ENCODE peak calls at places on chromosomes 12 and 14, in nine cellular contexts. One of them, this sample, is unnamed.

GRCh38 chr14:71579331-71579730 is 352.9 kb upstream of the RGS6 start:
- DNase-seq in neural progenitor cell: no peak
- DNase-seq in HCT116: no peak
- DNase-seq in MM.1S: no peak
- DNase-seq in IMR-90: no peak
- DNase-seq in astrocyte: no peak
- DNase-seq in hepatocyte: no peak
- DNase-seq in mammary epithelial cell: no peak
- DNase-seq in PC-9: no peak
- DNase-seq in this sample: no peak

GRCh38 chr14:71169861-71170260 is 262.6 kb downstream of the PCNX1 start:
- DNase-seq in HCT116: no peak
- DNase-seq in neural progenitor cell: no peak
- DNase-seq in MM.1S: no peak
- DNase-seq in IMR-90: no peak
- DNase-seq in PC-9: no peak
- DNase-seq in hepatocyte: no peak
- DNase-seq in astrocyte: no peak
- DNase-seq in mammary epithelial cell: no peak
- DNase-seq in this sample: no peak

GRCh38 chr14:45198551-45198950 is 54.5 kb downstream of the MIS18BP1 start:
- DNase-seq in hepatocyte: no peak
- DNase-seq in neural progenitor cell: no peak
- DNase-seq in PC-9: no peak
- DNase-seq in MM.1S: no peak
- DNase-seq in IMR-90: peak; percentile 49
- DNase-seq in astrocyte: peak; percentile 95
- DNase-seq in mammary epithelial cell: peak; percentile 77
- DNase-seq in HCT116: no peak
- DNase-seq in this sample: no peak

GRCh38 chr14:90281261-90281660 is 24.9 kb downstream of the PSMC1 start:
- DNase-seq in IMR-90: peak; percentile 84
- DNase-seq in PC-9: no peak
- DNase-seq in neural progenitor cell: no peak
- DNase-seq in MM.1S: no peak
- DNase-seq in astrocyte: peak; percentile 84
- DNase-seq in HCT116: no peak
- DNase-seq in hepatocyte: no peak
- DNase-seq in mammary epithelial cell: peak; percentile 80
- DNase-seq in this sample: no peak

GRCh38 chr12:112112423-112113132 is 4.0 kb upstream of the NAA25 start:
- DNase-seq in mammary epithelial cell: peak; percentile 94
- DNase-seq in neural progenitor cell: no peak
- DNase-seq in hepatocyte: no peak
- DNase-seq in MM.1S: no peak
- DNase-seq in PC-9: peak; percentile 100
- DNase-seq in IMR-90: no peak
- DNase-seq in HCT116: peak; percentile 84
- DNase-seq in astrocyte: no peak
- DNase-seq in this sample: no peak

GRCh38 chr14:72692678-72693077 is 201.2 kb downstream of the DPF3 start:
- DNase-seq in HCT116: no peak
- DNase-seq in astrocyte: no peak
- DNase-seq in MM.1S: no peak
- DNase-seq in neural progenitor cell: peak; percentile 69
- DNase-seq in PC-9: no peak
- DNase-seq in hepatocyte: peak; percentile 30
- DNase-seq in IMR-90: no peak
- DNase-seq in mammary epithelial cell: peak; percentile 32
- DNase-seq in this sample: no peak

GRCh38 chr14:97180304-97181200 is 383.4 kb downstream of the VRK1 start:
- DNase-seq in IMR-90: no peak
- DNase-seq in hepatocyte: peak; percentile 19
- DNase-seq in PC-9: no peak
- DNase-seq in HCT116: peak; percentile 88
- DNase-seq in MM.1S: no peak
- DNase-seq in mammary epithelial cell: no peak
- DNase-seq in neural progenitor cell: no peak
- DNase-seq in astrocyte: peak; percentile 76
- DNase-seq in this sample: no peak

GRCh38 chr14:32022938-32023466 is 54.1 kb upstream of the ARHGAP5 start:
- DNase-seq in PC-9: no peak
- DNase-seq in mammary epithelial cell: no peak
- DNase-seq in MM.1S: no peak
- DNase-seq in hepatocyte: no peak
- DNase-seq in HCT116: no peak
- DNase-seq in IMR-90: no peak
- DNase-seq in astrocyte: no peak
- DNase-seq in neural progenitor cell: no peak
- DNase-seq in this sample: no peak

GRCh38 chr14:69354383-69355154 is 43.5 kb downstream of the ERH start:
- DNase-seq in MM.1S: peak; percentile 87
- DNase-seq in IMR-90: peak; percentile 5
- DNase-seq in hepatocyte: no peak
- DNase-seq in PC-9: no peak
- DNase-seq in HCT116: no peak
- DNase-seq in astrocyte: no peak
- DNase-seq in mammary epithelial cell: peak; percentile 64
- DNase-seq in neural progenitor cell: no peak
- DNase-seq in this sample: peak; percentile 63

GRCh38 chr14:100557658-100558057 is 29.6 kb downstream of the BEGAIN start:
- DNase-seq in hepatocyte: no peak
- DNase-seq in HCT116: no peak
- DNase-seq in MM.1S: no peak
- DNase-seq in neural progenitor cell: no peak
- DNase-seq in mammary epithelial cell: no peak
- DNase-seq in PC-9: no peak
- DNase-seq in IMR-90: peak; percentile 18
- DNase-seq in astrocyte: peak; percentile 35
- DNase-seq in this sample: no peak

GRCh38 chr14:81464253-81465001 is 64.3 kb upstream of the STON2 start:
- DNase-seq in IMR-90: peak; percentile 64
- DNase-seq in PC-9: no peak
- DNase-seq in neural progenitor cell: peak; percentile 69
- DNase-seq in astrocyte: peak; percentile 26
- DNase-seq in mammary epithelial cell: peak; percentile 45
- DNase-seq in HCT116: peak; percentile 40
- DNase-seq in MM.1S: peak; percentile 74
- DNase-seq in hepatocyte: peak; percentile 80
- DNase-seq in this sample: peak; percentile 74

GRCh38 chr12:88665051-88665450 is 84.8 kb upstream of the KITLG start:
- DNase-seq in PC-9: no peak
- DNase-seq in IMR-90: peak; percentile 72
- DNase-seq in hepatocyte: no peak
- DNase-seq in HCT116: no peak
- DNase-seq in neural progenitor cell: no peak
- DNase-seq in mammary epithelial cell: peak; percentile 46
- DNase-seq in astrocyte: peak; percentile 64
- DNase-seq in MM.1S: no peak
- DNase-seq in this sample: no peak

DNA sequence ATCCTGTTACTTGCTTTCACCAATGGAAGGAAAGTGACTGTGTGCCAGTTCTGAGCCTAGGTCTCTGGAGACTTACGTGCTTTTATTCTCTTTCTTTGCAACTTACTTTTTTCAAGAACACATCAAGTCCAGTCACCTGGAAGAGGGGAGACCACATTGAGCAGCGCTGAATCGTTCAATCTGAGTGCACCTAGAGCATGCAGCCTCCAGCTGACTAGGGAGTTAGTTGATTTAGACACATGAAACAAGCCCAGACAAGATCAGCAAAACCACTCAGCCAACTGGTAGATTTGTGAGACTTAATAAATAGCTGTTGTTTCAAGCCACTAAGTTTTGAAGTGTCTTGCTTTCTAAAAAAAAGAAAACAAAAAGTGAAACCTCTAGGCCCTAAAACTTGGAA is 1014.8 kb upstream of the FBXO33 start:
- DNase-seq in neural progenitor cell: peak; percentile 1
- DNase-seq in MM.1S: no peak
- DNase-seq in IMR-90: no peak
- DNase-seq in astrocyte: no peak
- DNase-seq in mammary epithelial cell: peak; percentile 0
- DNase-seq in hepatocyte: no peak
- DNase-seq in PC-9: no peak
- DNase-seq in HCT116: no peak
- DNase-seq in this sample: no peak
- H2AFZ ChIP-seq in neural progenitor cell: peak overlapping the region; percentile 45
- H2AFZ ChIP-seq in MM.1S: no peak overlapping the region
- H2AFZ ChIP-seq in IMR-90: no peak overlapping the region
- H2AFZ ChIP-seq in astrocyte: no peak overlapping the region
- H2AFZ ChIP-seq in mammary epithelial cell: peak overlapping the region; percentile 17
- H2AFZ ChIP-seq in hepatocyte: no peak overlapping the region
- H2AFZ ChIP-seq in PC-9: no peak overlapping the region
- H2AFZ ChIP-seq in HCT116: no peak overlapping the region
- H2AFZ ChIP-seq in this sample: no peak overlapping the region

DNA sequence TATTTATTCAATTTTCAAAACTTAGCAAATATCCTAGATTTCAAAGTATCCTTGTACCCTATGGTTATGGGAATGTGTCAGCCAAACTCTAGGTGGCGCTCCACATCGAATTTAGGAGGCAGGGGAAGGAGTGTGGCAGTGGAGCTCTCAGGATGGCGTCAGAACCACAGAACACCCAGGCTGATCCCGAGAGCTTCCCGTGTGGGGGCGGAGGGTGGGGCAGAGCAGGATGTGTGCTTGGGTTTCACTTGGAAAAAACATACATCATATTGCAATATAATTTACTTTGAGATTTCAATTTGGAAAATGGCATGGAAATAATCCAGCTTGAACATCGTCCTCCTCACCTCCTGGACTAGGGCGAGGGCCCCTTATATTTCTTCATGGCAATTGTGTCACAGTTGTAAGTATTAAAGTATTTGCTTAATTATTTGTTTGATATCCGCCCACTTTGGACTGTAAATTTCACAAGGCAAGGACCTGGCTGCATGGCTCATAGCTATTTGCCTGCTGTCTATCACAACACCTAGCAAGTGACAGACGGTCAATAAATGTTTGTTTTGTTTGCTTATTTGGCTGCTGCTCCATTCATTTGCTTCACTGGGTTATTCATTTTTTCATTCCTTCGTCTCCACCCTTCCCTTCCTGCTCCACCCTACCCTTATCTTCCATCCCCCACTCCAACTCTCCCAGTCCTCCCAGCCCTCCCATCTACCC is 221.5 kb upstream of the HMGA2 start:
- DNase-seq in IMR-90: peak; percentile 97
- DNase-seq in astrocyte: peak; percentile 88
- DNase-seq in neural progenitor cell: peak; percentile 80
- DNase-seq in PC-9: peak; percentile 97
- DNase-seq in HCT116: peak; percentile 94
- DNase-seq in MM.1S: peak; percentile 19
- DNase-seq in mammary epithelial cell: peak; percentile 94
- DNase-seq in hepatocyte: peak; percentile 89
- DNase-seq in this sample: peak; percentile 28
- TF ChIP-seq CTCF in IMR-90: peak; percentile 89
- TF ChIP-seq CTCF in astrocyte: peak; percentile 93
- TF ChIP-seq CTCF in neural progenitor cell: peak; percentile 83
- TF ChIP-seq CTCF in PC-9: peak; percentile 94
- TF ChIP-seq CTCF in HCT116: peak; percentile 86
- TF ChIP-seq CTCF in MM.1S: peak; percentile 65
- TF ChIP-seq CTCF in mammary epithelial cell: peak; percentile 76
- TF ChIP-seq CTCF in hepatocyte: peak; percentile 75
- TF ChIP-seq CTCF in this sample: peak; percentile 50

DNA sequence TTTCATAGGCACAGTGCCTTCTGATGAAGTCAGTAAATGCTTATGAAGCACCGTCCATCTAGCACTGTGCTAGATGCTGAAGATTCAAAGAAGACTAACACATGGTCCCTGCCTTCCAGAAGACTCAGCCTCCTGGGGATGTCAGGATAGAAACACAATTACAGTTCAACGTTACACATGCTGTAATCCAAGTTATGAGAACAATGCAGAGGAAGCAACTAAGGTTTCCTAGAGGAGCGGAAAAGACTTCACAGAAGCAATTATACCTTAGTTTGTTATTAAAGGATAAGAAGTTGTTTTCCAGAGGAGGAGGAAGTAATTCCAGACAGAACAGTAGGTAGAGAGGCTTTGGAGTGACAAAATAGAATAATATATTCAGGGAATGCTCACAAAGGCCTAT is 66.9 kb upstream of the FGD4 start:
- DNase-seq in MM.1S: no peak
- DNase-seq in HCT116: no peak
- DNase-seq in hepatocyte: no peak
- DNase-seq in neural progenitor cell: no peak
- DNase-seq in mammary epithelial cell: no peak
- DNase-seq in PC-9: no peak
- DNase-seq in IMR-90: no peak
- DNase-seq in astrocyte: no peak
- DNase-seq in this sample: no peak
- H3K9me3 ChIP-seq in MM.1S: no peaks in the 10 kb centered on the region
- H3K9me3 ChIP-seq in HCT116: no peaks in the 10 kb centered on the region
- H3K9me3 ChIP-seq in hepatocyte: no peaks in the 10 kb centered on the region
- H3K9me3 ChIP-seq in neural progenitor cell: no peaks in the 10 kb centered on the region
- H3K9me3 ChIP-seq in mammary epithelial cell: no peaks in the 10 kb centered on the region
- H3K9me3 ChIP-seq in PC-9: no peaks in the 10 kb centered on the region
- H3K9me3 ChIP-seq in IMR-90: no peaks in the 10 kb centered on the region
- H3K9me3 ChIP-seq in astrocyte: no peaks in the 10 kb centered on the region
- H3K9me3 ChIP-seq in this sample: no peaks in the 10 kb centered on the region

GRCh38 chr12:99450231-99450630 is 197.3 kb upstream of the GARIN6 start:
- DNase-seq in MM.1S: no peak
- DNase-seq in neural progenitor cell: no peak
- DNase-seq in HCT116: no peak
- DNase-seq in PC-9: no peak
- DNase-seq in hepatocyte: no peak
- DNase-seq in astrocyte: peak; percentile 27
- DNase-seq in IMR-90: no peak
- DNase-seq in mammary epithelial cell: no peak
- DNase-seq in this sample: no peak

GRCh38 chr12:99454539-99455172 is 192.9 kb upstream of the GARIN6 start:
- DNase-seq in MM.1S: no peak
- DNase-seq in neural progenitor cell: no peak
- DNase-seq in mammary epithelial cell: no peak
- DNase-seq in PC-9: no peak
- DNase-seq in HCT116: no peak
- DNase-seq in astrocyte: no peak
- DNase-seq in hepatocyte: no peak
- DNase-seq in IMR-90: no peak
- DNase-seq in this sample: no peak

GRCh38 chr12:99455350-99456037 is 192.1 kb upstream of the GARIN6 start:
- DNase-seq in MM.1S: peak; percentile 25
- DNase-seq in PC-9: peak; percentile 51
- DNase-seq in mammary epithelial cell: peak; percentile 76
- DNase-seq in IMR-90: no peak
- DNase-seq in HCT116: peak; percentile 35
- DNase-seq in hepatocyte: no peak
- DNase-seq in astrocyte: peak; percentile 92
- DNase-seq in neural progenitor cell: no peak
- DNase-seq in this sample: no peak

DNA sequence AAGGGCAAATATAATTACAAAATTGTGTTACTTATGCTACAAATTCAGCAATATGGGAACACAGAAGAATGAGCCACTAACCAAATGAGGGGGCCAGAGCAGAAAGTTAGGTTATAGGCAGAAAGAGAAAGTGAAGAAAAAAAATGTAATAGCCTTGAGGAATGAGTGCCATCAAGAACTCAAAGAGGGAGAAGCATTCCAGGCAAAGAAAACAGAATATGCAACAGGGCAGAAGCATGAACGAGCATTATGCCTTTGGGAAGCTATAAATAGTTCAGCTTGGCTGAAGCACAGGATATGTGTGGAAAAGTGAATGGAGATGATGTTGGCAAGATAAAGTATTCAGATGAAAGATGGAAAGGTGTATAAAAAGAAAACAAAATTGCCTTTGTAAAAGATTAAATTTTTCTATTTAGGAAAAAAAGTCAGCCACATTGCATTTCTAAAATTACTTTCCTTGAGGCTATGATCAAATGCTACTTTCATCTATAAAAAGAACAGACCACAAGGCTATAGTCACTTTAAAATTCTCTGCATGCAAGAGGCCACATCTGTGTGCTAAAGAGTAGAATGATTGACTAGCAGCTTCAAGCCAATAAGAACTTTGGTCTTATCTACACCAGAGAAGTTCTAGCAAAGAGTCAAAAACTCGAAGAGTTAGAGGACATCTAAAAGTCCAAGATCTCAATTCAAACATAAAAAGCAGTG is 193.6 kb upstream of the GARIN6 start:
- DNase-seq in MM.1S: peak; percentile 42
- DNase-seq in IMR-90: no peak
- DNase-seq in HCT116: no peak
- DNase-seq in PC-9: no peak
- DNase-seq in hepatocyte: no peak
- DNase-seq in neural progenitor cell: no peak
- DNase-seq in mammary epithelial cell: no peak
- DNase-seq in astrocyte: peak; percentile 26
- DNase-seq in this sample: no peak
- H2AFZ ChIP-seq in MM.1S: no peak overlapping the region
- H2AFZ ChIP-seq in IMR-90: no peak overlapping the region
- H2AFZ ChIP-seq in HCT116: no peak overlapping the region
- H2AFZ ChIP-seq in PC-9: no peak overlapping the region
- H2AFZ ChIP-seq in hepatocyte: no peak overlapping the region
- H2AFZ ChIP-seq in neural progenitor cell: no peak overlapping the region
- H2AFZ ChIP-seq in mammary epithelial cell: no peak overlapping the region
- H2AFZ ChIP-seq in astrocyte: no peak overlapping the region
- H2AFZ ChIP-seq in this sample: no peak overlapping the region